ENCODE peak calls at places on chromosome 16, in ten cellular contexts. E is left ventricle myocardium inferior, Z is stomach, D is cardiac muscle cell, Q is gastrocnemius medialis, U is tibial nerve, V is heart right ventricle, N is colonic mucosa, O is transverse colon, A is esophagus squamous epithelium. M is an unnamed sample.

GRCh38 chr16:81067166-81067565 is 9.9 kb downstream of the C16orf46 start:
- DNase-seq in E (no peak), Z (no peak), D (no peak), Q (no peak), U (no peak), V (no peak), N (no peak), O (no peak), A (no peak), M (no peak)

GRCh38 chr16:57642368-57643135 is 14.1 kb downstream of the ADGRG1 start:
- DNase-seq in E (no peak), Z (no peak), D (no peak), Q (no peak), U (no peak), V (no peak), N (no peak), O (no peak), A (no peak), M (no peak)

GRCh38 chr16:23072084-23072599 is 77.1 kb downstream of the USP31 start:
- DNase-seq in E (peak; percentile 91), Z (peak; percentile 80), D (no peak), Q (peak; percentile 67), U (peak; percentile 53), V (peak; percentile 90), N (peak; percentile 83), O (peak; percentile 84), A (no peak), M (peak; percentile 23)

GRCh38 chr16:81515281-81515680 is 70.7 kb downstream of the CMIP start:
- DNase-seq in E (no peak), Z (no peak), D (no peak), Q (no peak), U (no peak), V (no peak), N (no peak), O (no peak), A (no peak), M (no peak)

GRCh38 chr16:19864566-19864965 is 20.1 kb downstream of the GPRC5B start:
- DNase-seq in E (peak; percentile 38), Z (no peak), D (no peak), Q (peak; percentile 62), U (no peak), V (peak; percentile 44), N (no peak), O (no peak), A (no peak), M (no peak)

GRCh38 chr16:75420987-75421819 is 12.1 kb downstream of the CFDP1 start:
- DNase-seq in E (peak; percentile 85), Z (peak; percentile 70), D (peak; percentile 80), Q (no peak), U (peak; percentile 30), V (peak; percentile 85), N (peak; percentile 83), O (peak; percentile 82), A (no peak), M (no peak)

GRCh38 chr16:84359326-84359725 is 9.0 kb upstream of the ATP2C2 start:
- DNase-seq in E (no peak), Z (no peak), D (no peak), Q (no peak), U (no peak), V (no peak), N (no peak), O (no peak), A (no peak), M (no peak)

GRCh38 chr16:8581923-8582580 is 8.3 kb downstream of the TMEM114 start:
- DNase-seq in E (no peak), Z (no peak), D (no peak), Q (peak; percentile 23), U (no peak), V (no peak), N (no peak), O (peak; percentile 22), A (no peak), M (no peak)

GRCh38 chr16:23826528-23827244 is 9.1 kb upstream of the PRKCB start:
- DNase-seq in E (no peak), Z (no peak), D (no peak), Q (no peak), U (no peak), V (no peak), N (no peak), O (no peak), A (no peak), M (no peak)

GRCh38 chr16:57377080-57377841 is 5.0 kb downstream of the CX3CL1 start:
- DNase-seq in E (no peak), Z (no peak), D (no peak), Q (no peak), U (no peak), V (no peak), N (no peak), O (no peak), A (no peak), M (peak; percentile 79)

GRCh38 chr16:81429045-81429521 is 15.5 kb upstream of the CMIP start:
- DNase-seq in E (peak; percentile 31), Z (peak; percentile 77), D (peak; percentile 48), Q (no peak), U (no peak), V (no peak), N (no peak), O (peak; percentile 53), A (no peak), M (no peak)

GRCh38 chr16:28497386-28497785 is 2.9 kb downstream of the APOBR start:
- DNase-seq in E (no peak), Z (no peak), D (no peak), Q (no peak), U (no peak), V (no peak), N (no peak), O (no peak), A (no peak), M (no peak)
- TF ChIP-seq CTCF in E (no peak), Z (no peak), D (no peak), Q (no peak), U (no peak), V (no peak), N (no peak), O (no peak), A (no peak), M (no peak)

DNA sequence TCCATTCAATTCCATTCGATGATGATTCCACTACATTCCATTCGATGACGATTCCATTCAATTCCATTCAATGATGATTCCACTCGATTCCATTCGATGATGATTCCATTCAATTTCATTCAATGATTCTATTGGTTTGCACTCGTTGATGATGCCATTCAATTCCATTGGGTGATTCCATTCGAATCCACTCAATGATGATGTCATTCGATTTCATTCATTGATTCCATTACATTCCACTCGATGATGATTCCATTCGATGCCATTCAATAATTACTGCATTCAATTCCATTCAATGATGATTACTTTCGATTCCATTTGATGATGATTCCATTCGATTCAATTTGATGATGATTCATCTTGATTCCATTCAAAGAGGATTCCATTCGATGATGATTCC is 1299.4 kb downstream of the TP53TG3F start:
- DNase-seq in E (no peak), Z (no peak), D (no peak), Q (no peak), U (no peak), V (no peak), N (no peak), O (no peak), A (no peak), M (no peak)
- H3K9me3 ChIP-seq in E (peaks cover 100% of the 10 kb centered on the region), Z (no peaks in the 10 kb centered on the region), D (peaks cover 13% of the 10 kb centered on the region), Q (no peaks in the 10 kb centered on the region), U (peaks cover 7% of the 10 kb centered on the region), V (peaks cover 100% of the 10 kb centered on the region), N (no peaks in the 10 kb centered on the region), O (peaks cover 19% of the 10 kb centered on the region), A (no peaks in the 10 kb centered on the region), M (peaks cover 19% of the 10 kb centered on the region)

DNA sequence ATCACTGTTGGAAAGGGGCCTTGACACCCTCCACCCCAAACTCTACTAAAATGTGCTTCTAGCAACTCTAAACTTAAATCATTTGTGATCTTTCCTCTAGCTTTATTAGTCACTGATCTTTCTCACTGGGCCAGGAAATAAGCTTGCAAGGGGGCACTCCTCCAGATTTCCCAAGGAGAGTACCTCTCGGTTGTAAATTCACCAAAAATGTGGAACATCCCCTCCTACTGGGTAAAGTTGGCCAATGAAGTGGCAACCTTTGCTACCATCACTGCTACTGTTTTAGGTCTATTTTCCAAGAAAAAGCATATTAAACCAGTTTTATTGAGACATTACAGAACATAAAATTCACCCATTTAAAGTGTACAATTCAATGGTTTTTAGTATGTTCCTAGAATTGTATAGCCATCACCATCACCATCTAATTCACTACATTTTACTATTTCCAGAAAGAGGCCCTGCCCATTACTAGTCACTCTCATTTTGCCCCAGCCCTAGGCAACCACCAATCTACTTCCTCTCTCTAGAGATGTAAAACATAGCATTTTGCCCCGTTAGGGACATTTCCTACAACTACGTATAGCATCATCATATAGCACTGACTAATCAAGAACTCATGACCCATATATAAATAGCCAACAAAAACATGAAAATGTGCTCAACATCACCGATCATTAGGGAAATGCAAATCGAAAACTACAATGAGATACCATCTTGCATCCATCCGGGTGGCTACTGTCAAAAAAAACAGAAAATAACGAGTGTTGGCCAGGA is 44.6 kb upstream of the ADCY9 start:
- DNase-seq in E (no peak), Z (no peak), D (no peak), Q (no peak), U (no peak), V (no peak), N (no peak), O (no peak), A (no peak), M (no peak)
- TF ChIP-seq CTCF in E (peak; percentile 11), Z (no peak), D (peak; percentile 4), Q (no peak), U (no peak), V (no peak), N (no peak), O (no peak), A (no peak), M (no peak)

GRCh38 chr16:35561346-35561745 is 2101.9 kb downstream of the TP53TG3F start:
- DNase-seq in E (no peak), Z (no peak), D (no peak), Q (no peak), U (no peak), V (no peak), N (no peak), O (no peak), A (no peak), M (no peak)

GRCh38 chr16:35564889-35565288 is 2105.5 kb downstream of the TP53TG3F start:
- DNase-seq in E (no peak), Z (no peak), D (no peak), Q (no peak), U (no peak), V (no peak), N (no peak), O (no peak), A (no peak), M (no peak)

GRCh38 chr16:35564148-35564547 is 2104.7 kb downstream of the TP53TG3F start:
- DNase-seq in E (no peak), Z (no peak), D (no peak), Q (no peak), U (no peak), V (no peak), N (no peak), O (no peak), A (no peak), M (no peak)

GRCh38 chr16:35562471-35562870 is 2103.1 kb downstream of the TP53TG3F start:
- DNase-seq in E (no peak), Z (no peak), D (no peak), Q (no peak), U (no peak), V (no peak), N (no peak), O (no peak), A (no peak), M (no peak)

DNA sequence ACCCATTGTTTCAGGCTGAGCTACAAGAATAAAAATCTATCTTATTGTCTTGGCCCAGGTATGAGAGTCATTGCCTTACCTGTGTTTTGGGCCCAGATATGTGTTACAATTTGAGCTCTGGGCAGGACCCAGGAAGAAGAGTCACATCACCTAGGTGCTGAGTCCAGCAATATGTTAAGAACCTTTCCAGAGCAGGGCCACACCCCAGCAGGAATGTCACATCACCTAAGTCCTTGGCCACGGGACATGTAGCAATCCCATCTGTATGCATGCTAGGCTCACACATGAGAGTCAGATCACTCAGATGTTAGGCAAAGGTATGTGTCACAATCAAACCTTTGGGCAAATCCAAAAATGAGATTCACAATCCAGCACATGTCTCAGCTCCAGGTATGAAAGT is 2103.5 kb downstream of the TP53TG3F start:
- DNase-seq in E (no peak), Z (no peak), D (no peak), Q (no peak), U (no peak), V (no peak), N (no peak), O (no peak), A (no peak), M (no peak)
- H3K9me3 ChIP-seq in E (no peaks in the 10 kb centered on the region), Z (no peaks in the 10 kb centered on the region), D (no peaks in the 10 kb centered on the region), Q (no peaks in the 10 kb centered on the region), U (no peaks in the 10 kb centered on the region), V (no peaks in the 10 kb centered on the region), N (no peaks in the 10 kb centered on the region), O (no peaks in the 10 kb centered on the region), A (no peaks in the 10 kb centered on the region), M (peaks cover 28% of the 10 kb centered on the region)